ENCODE peak calls at places on chromosomes 5 and 9, in ten cellular contexts. K is A549, J is cardiac muscle cell, I is uterus, N is kidney, E is adrenal gland, U is MM.1S, D is OCI-LY7, G is neural progenitor cell, Q is H9. X is an unnamed sample.
A peak's percentile ranks its signal among the peaks of the same experiment; 100 is the strongest.

GRCh38 chr5:151923865-151924264 is 786 bp downstream of the GLRA1 start:
- DNase-seq in Q (peak; percentile 59), D (no peak), I (no peak), U (no peak), N (no peak), E (peak; percentile 62), J (peak; percentile 12), G (peak; percentile 68), K (peak; percentile 23), X (no peak)

GRCh38 chr9:123102380-123103113 is 69.1 kb downstream of the GPR21 start:
- DNase-seq in J (no peak), K (no peak), D (peak; percentile 48), I (no peak), G (no peak), Q (no peak), N (no peak), E (no peak), U (no peak), X (no peak)

GRCh38 chr5:65120371-65120967 is 351.7 kb downstream of the CWC27 start:
- DNase-seq in K (no peak), D (no peak), J (no peak), G (no peak), E (no peak), I (no peak), U (no peak), Q (no peak), N (no peak), X (no peak)

GRCh38 chr5:71932649-71933338 is 174.5 kb upstream of the MAP1B start:
- DNase-seq in N (peak; percentile 89), D (no peak), J (peak; percentile 94), K (peak; percentile 93), E (peak; percentile 78), I (peak; percentile 70), U (no peak), Q (peak; percentile 79), G (peak; percentile 75), X (no peak)

GRCh38 chr5:72412283-72413055 is 92.3 kb downstream of the PTCD2 start:
- DNase-seq in N (no peak), K (no peak), J (peak; percentile 75), U (no peak), Q (no peak), D (no peak), G (no peak), E (no peak), I (no peak), X (no peak)

GRCh38 chr5:62152394-62153123 is 153.4 kb upstream of the KIF2A start:
- DNase-seq in K (no peak), D (no peak), N (no peak), Q (no peak), G (peak; percentile 33), J (no peak), I (no peak), U (no peak), E (no peak), X (no peak)

GRCh38 chr5:102778478-102778877 is 23.4 kb downstream of the PAM start:
- DNase-seq in J (peak; percentile 62), E (no peak), I (no peak), N (no peak), K (no peak), U (no peak), G (no peak), D (no peak), Q (no peak), X (no peak)

GRCh38 chr5:127074466-127074865 is 1.2 kb upstream of the C5orf63 start:
- DNase-seq in G (no peak), E (no peak), Q (no peak), J (no peak), K (no peak), I (no peak), U (no peak), D (no peak), N (no peak), X (no peak)

GRCh38 chr5:85545129-85545528 is 1072.6 kb upstream of the COX7C start:
- DNase-seq in K (no peak), I (no peak), G (peak; percentile 70), D (no peak), N (no peak), J (no peak), E (no peak), U (no peak), Q (no peak), X (no peak)

GRCh38 chr5:111929892-111930291 is 172.9 kb upstream of the NREP start:
- DNase-seq in N (no peak), J (peak; percentile 90), G (no peak), K (peak; percentile 15), D (no peak), Q (no peak), U (no peak), I (no peak), E (no peak), X (no peak)

GRCh38 chr9:110015759-110016158 is 192.2 kb downstream of the C9orf152 start:
- DNase-seq in I (no peak), E (no peak), U (no peak), K (peak; percentile 56), Q (no peak), G (no peak), N (no peak), J (peak; percentile 59), D (no peak), X (no peak)

GRCh38 chr9:87276327-87276841 is 221.3 kb upstream of the DAPK1 start:
- DNase-seq in J (peak; percentile 83), G (no peak), E (no peak), D (no peak), U (no peak), K (no peak), N (no peak), I (no peak), Q (no peak), X (no peak)

GRCh38 chr9:26245072-26245471 is 566.8 kb upstream of the TUSC1 start:
- DNase-seq in I (no peak), G (no peak), N (no peak), U (no peak), K (no peak), E (no peak), D (no peak), J (no peak), Q (no peak), X (no peak)

GRCh38 chr5:19018822-19019221 is 969.2 kb downstream of the CDH18 start:
- DNase-seq in K (no peak), E (peak; percentile 52), G (no peak), D (no peak), Q (no peak), U (peak; percentile 12), J (no peak), N (no peak), I (no peak), X (no peak)

DNA sequence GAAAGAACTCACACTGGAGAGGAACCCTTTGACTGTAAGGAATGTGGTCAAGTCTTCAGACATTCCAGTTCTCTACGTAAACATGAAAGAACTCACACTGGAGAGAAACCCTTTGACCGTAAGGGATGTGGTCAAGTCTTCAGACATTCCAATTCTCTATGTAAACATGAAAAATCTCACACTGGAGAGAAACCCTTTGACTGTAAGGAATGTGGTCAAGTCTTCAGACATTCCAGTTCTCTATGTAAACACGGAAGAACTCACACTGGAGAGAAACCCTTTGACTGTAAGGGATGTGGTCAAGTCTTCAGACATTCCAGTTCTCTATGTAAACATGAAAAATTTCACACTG is 32.6 kb downstream of the MAPK9 start:
- DNase-seq in D (no peak), U (no peak), I (no peak), E (no peak), K (peak; percentile 48), Q (no peak), G (no peak), J (no peak), N (no peak), X (no peak)
- H3K9me3 ChIP-seq in D (peaks cover 82% of the 10 kb centered on the region), U (no peaks in the 10 kb centered on the region), I (peaks cover 6% of the 10 kb centered on the region), E (peaks cover 34% of the 10 kb centered on the region), K (peaks cover 97% of the 10 kb centered on the region), Q (peaks cover 98% of the 10 kb centered on the region), G (peaks cover 66% of the 10 kb centered on the region), J (peaks cover 5% of the 10 kb centered on the region), N (peaks cover 76% of the 10 kb centered on the region), X (peaks cover 6% of the 10 kb centered on the region)

DNA sequence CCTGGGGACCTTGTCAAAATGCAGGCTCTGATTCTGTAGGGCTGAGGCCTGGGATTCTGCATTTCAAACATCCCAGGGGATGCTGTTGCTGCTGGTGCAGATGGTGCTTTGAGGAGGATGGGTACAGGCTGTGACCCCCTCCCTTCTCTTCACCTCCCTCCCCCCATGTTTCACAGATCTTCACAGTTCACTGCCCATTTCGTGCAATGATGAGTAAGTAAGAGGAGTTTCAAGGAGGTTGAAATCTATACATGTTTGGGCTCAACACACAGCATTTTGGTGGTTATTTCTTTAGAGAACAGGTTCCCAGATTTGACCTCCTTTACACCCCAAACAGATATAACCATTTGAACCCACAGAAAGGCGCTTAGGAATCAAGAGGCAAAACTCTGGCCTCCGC is 87.5 kb downstream of the SEC61B start:
- DNase-seq in K (no peak), U (no peak), I (no peak), E (no peak), N (no peak), G (no peak), J (no peak), Q (no peak), D (no peak), X (no peak)
- H3K9me3 ChIP-seq in K (no peaks in the 10 kb centered on the region), U (no peaks in the 10 kb centered on the region), I (no peaks in the 10 kb centered on the region), E (no peaks in the 10 kb centered on the region), N (no peaks in the 10 kb centered on the region), G (no peaks in the 10 kb centered on the region), J (no peaks in the 10 kb centered on the region), Q (no peaks in the 10 kb centered on the region), D (no peaks in the 10 kb centered on the region), X (no peaks in the 10 kb centered on the region)

GRCh38 chr5:136600306-136600705 is 235.0 kb upstream of the TRPC7 start:
- DNase-seq in J (no peak), D (no peak), Q (no peak), N (no peak), K (no peak), I (no peak), U (no peak), E (no peak), G (no peak), X (no peak)
- H3K9me3 ChIP-seq in J (no peaks in the 10 kb centered on the region), D (peaks cover 3% of the 10 kb centered on the region), Q (peaks cover 25% of the 10 kb centered on the region), N (no peaks in the 10 kb centered on the region), K (no peaks in the 10 kb centered on the region), I (no peaks in the 10 kb centered on the region), U (no peaks in the 10 kb centered on the region), E (no peaks in the 10 kb centered on the region), G (no peaks in the 10 kb centered on the region), X (no peaks in the 10 kb centered on the region)

GRCh38 chr5:141398608-141399007 is 861 bp downstream of the PCDHGB5 start:
- DNase-seq in D (no peak), N (no peak), U (no peak), Q (no peak), G (no peak), E (no peak), K (no peak), J (no peak), I (no peak), X (no peak)

GRCh38 chr5:141388661-141389060 is 1.2 kb downstream of the PCDHGB4 start:
- DNase-seq in N (no peak), G (no peak), E (no peak), U (no peak), I (no peak), D (no peak), J (no peak), K (no peak), Q (no peak), X (no peak)

GRCh38 chr5:141389153-141390042 is 1.9 kb downstream of the PCDHGB4 start:
- DNase-seq in D (no peak), E (peak; percentile 20), J (no peak), U (no peak), K (no peak), I (no peak), G (no peak), N (no peak), Q (no peak), X (no peak)

GRCh38 chr5:141392429-141393198 is at the start of gene PCDHGA8:
- DNase-seq in E (no peak), J (no peak), D (peak; percentile 41), U (peak; percentile 57), N (no peak), G (no peak), K (peak; percentile 27), I (no peak), Q (no peak), X (no peak)

GRCh38 chr5:141393267-141393666 is 834 bp downstream of the PCDHGA8 start:
- DNase-seq in E (no peak), J (no peak), U (no peak), D (no peak), N (no peak), I (no peak), G (no peak), K (no peak), Q (no peak), X (no peak)
- H3K9me3 ChIP-seq in E (peaks cover 15% of the 10 kb centered on the region), J (peaks cover 7% of the 10 kb centered on the region), U (no peaks in the 10 kb centered on the region), D (no peaks in the 10 kb centered on the region), N (peaks cover 10% of the 10 kb centered on the region), I (no peaks in the 10 kb centered on the region), G (peaks cover 58% of the 10 kb centered on the region), K (peaks cover 67% of the 10 kb centered on the region), Q (peaks cover 50% of the 10 kb centered on the region), X (peaks cover 20% of the 10 kb centered on the region)